ENCODE peak calls at places on chromosome X, in five cellular contexts. One of them, this sample, is unnamed.

GRCh38 chrX:107628662-107629532 is 587 bp downstream of the PRPS1 start:
- DNase-seq in nephron progenitor cell: peak; percentile 15
- DNase-seq in left lung: peak; percentile 34
- DNase-seq in breast epithelium: no peak
- DNase-seq in esophagus squamous epithelium: no peak
- DNase-seq in this sample: no peak

GRCh38 chrX:16207631-16208030 is 40.4 kb downstream of the MAGEB17 start:
- DNase-seq in breast epithelium: no peak
- DNase-seq in esophagus squamous epithelium: no peak
- DNase-seq in left lung: no peak
- DNase-seq in nephron progenitor cell: no peak
- DNase-seq in this sample: no peak

GRCh38 chrX:10450229-10450958 is 170.0 kb downstream of the MID1 start:
- DNase-seq in nephron progenitor cell: no peak
- DNase-seq in left lung: no peak
- DNase-seq in breast epithelium: no peak
- DNase-seq in esophagus squamous epithelium: no peak
- DNase-seq in this sample: no peak

GRCh38 chrX:54785901-54786300 is 12.2 kb downstream of the ITIH6 start:
- DNase-seq in breast epithelium: no peak
- DNase-seq in esophagus squamous epithelium: no peak
- DNase-seq in left lung: no peak
- DNase-seq in nephron progenitor cell: no peak
- DNase-seq in this sample: no peak

GRCh38 chrX:137695405-137695804 is 129.5 kb downstream of the ZIC3 start:
- DNase-seq in nephron progenitor cell: no peak
- DNase-seq in esophagus squamous epithelium: no peak
- DNase-seq in breast epithelium: no peak
- DNase-seq in left lung: no peak
- DNase-seq in this sample: no peak

GRCh38 chrX:74370482-74370881 is 50.8 kb upstream of the SLC16A2 start:
- DNase-seq in nephron progenitor cell: no peak
- DNase-seq in left lung: no peak
- DNase-seq in esophagus squamous epithelium: no peak
- DNase-seq in breast epithelium: no peak
- DNase-seq in this sample: no peak

GRCh38 chrX:109997786-109998452 is 5.0 kb upstream of the TMEM164 start:
- DNase-seq in breast epithelium: no peak
- DNase-seq in nephron progenitor cell: no peak
- DNase-seq in esophagus squamous epithelium: no peak
- DNase-seq in left lung: no peak
- DNase-seq in this sample: no peak

GRCh38 chrX:24231780-24232179 is 82.1 kb downstream of the SUPT20HL2 start:
- DNase-seq in breast epithelium: no peak
- DNase-seq in esophagus squamous epithelium: no peak
- DNase-seq in left lung: no peak
- DNase-seq in nephron progenitor cell: no peak
- DNase-seq in this sample: no peak

GRCh38 chrX:42746606-42747005 is 31.4 kb downstream of the PPP1R2C start:
- DNase-seq in left lung: no peak
- DNase-seq in nephron progenitor cell: no peak
- DNase-seq in esophagus squamous epithelium: no peak
- DNase-seq in breast epithelium: no peak
- DNase-seq in this sample: no peak

GRCh38 chrX:120517936-120518335 is 42.8 kb downstream of the CUL4B start:
- DNase-seq in nephron progenitor cell: no peak
- DNase-seq in left lung: no peak
- DNase-seq in breast epithelium: no peak
- DNase-seq in esophagus squamous epithelium: no peak
- DNase-seq in this sample: no peak

GRCh38 chrX:104370089-104370488 is 115.4 kb upstream of the ESX1 start:
- DNase-seq in breast epithelium: peak; percentile 38
- DNase-seq in nephron progenitor cell: no peak
- DNase-seq in left lung: no peak
- DNase-seq in esophagus squamous epithelium: no peak
- DNase-seq in this sample: no peak

GRCh38 chrX:23631136-23631535 is 36.2 kb upstream of the PRDX4 start:
- DNase-seq in esophagus squamous epithelium: no peak
- DNase-seq in nephron progenitor cell: no peak
- DNase-seq in breast epithelium: no peak
- DNase-seq in left lung: no peak
- DNase-seq in this sample: no peak

GRCh38 chrX:123036401-123036800 is 147.7 kb upstream of the GRIA3 start:
- DNase-seq in nephron progenitor cell: no peak
- DNase-seq in breast epithelium: no peak
- DNase-seq in esophagus squamous epithelium: no peak
- DNase-seq in left lung: no peak
- DNase-seq in this sample: no peak

GRCh38 chrX:30141966-30142365 is 73.4 kb upstream of the MAGEB2 start:
- DNase-seq in breast epithelium: no peak
- DNase-seq in esophagus squamous epithelium: no peak
- DNase-seq in nephron progenitor cell: peak; percentile 30
- DNase-seq in left lung: no peak
- DNase-seq in this sample: no peak

GRCh38 chrX:103376979-103377324 is 614 bp downstream of the BEX3 start:
- DNase-seq in esophagus squamous epithelium: no peak
- DNase-seq in left lung: no peak
- DNase-seq in nephron progenitor cell: peak; percentile 39
- DNase-seq in breast epithelium: no peak
- DNase-seq in this sample: peak; percentile 70

GRCh38 chrX:122941801-122942200 is 242.3 kb upstream of the GRIA3 start:
- DNase-seq in breast epithelium: no peak
- DNase-seq in left lung: no peak
- DNase-seq in nephron progenitor cell: no peak
- DNase-seq in esophagus squamous epithelium: no peak
- DNase-seq in this sample: no peak

GRCh38 chrX:36957425-36958328 is 50.5 kb upstream of the FAM47C start:
- DNase-seq in left lung: peak; percentile 37
- DNase-seq in nephron progenitor cell: peak; percentile 61
- DNase-seq in esophagus squamous epithelium: no peak
- DNase-seq in breast epithelium: no peak
- DNase-seq in this sample: no peak

GRCh38 chrX:136920001-136920400 is 39.5 kb upstream of the RBMX start:
- DNase-seq in breast epithelium: no peak
- DNase-seq in left lung: no peak
- DNase-seq in nephron progenitor cell: no peak
- DNase-seq in esophagus squamous epithelium: no peak
- DNase-seq in this sample: no peak

GRCh38 chrX:13855689-13856425 is 39.0 kb upstream of the GPM6B start:
- DNase-seq in breast epithelium: no peak
- DNase-seq in left lung: no peak
- DNase-seq in nephron progenitor cell: no peak
- DNase-seq in esophagus squamous epithelium: no peak
- DNase-seq in this sample: no peak

GRCh38 chrX:17919896-17920446 is 58.9 kb upstream of the RAI2 start:
- DNase-seq in nephron progenitor cell: no peak
- DNase-seq in esophagus squamous epithelium: no peak
- DNase-seq in left lung: no peak
- DNase-seq in breast epithelium: no peak
- DNase-seq in this sample: no peak

GRCh38 chrX:106612403-106612789 is 618 bp downstream of the RADX start:
- DNase-seq in esophagus squamous epithelium: no peak
- DNase-seq in nephron progenitor cell: no peak
- DNase-seq in breast epithelium: no peak
- DNase-seq in left lung: no peak
- DNase-seq in this sample: no peak

GRCh38 chrX:125709532-125709931 is 389.9 kb downstream of the TEX13C start:
- DNase-seq in nephron progenitor cell: no peak
- DNase-seq in left lung: no peak
- DNase-seq in esophagus squamous epithelium: no peak
- DNase-seq in breast epithelium: no peak
- DNase-seq in this sample: no peak

GRCh38 chrX:24026403-24026801 is 584 bp downstream of the KLHL15 start:
- DNase-seq in nephron progenitor cell: no peak
- DNase-seq in left lung: no peak
- DNase-seq in esophagus squamous epithelium: no peak
- DNase-seq in breast epithelium: no peak
- DNase-seq in this sample: no peak

GRCh38 chrX:18696653-18697052 is 10.8 kb upstream of the PPEF1 start:
- DNase-seq in nephron progenitor cell: no peak
- DNase-seq in esophagus squamous epithelium: no peak
- DNase-seq in breast epithelium: no peak
- DNase-seq in left lung: no peak
- DNase-seq in this sample: no peak

GRCh38 chrX:68708503-68709290 is 61.2 kb downstream of the STARD8 start:
- DNase-seq in left lung: no peak
- DNase-seq in esophagus squamous epithelium: no peak
- DNase-seq in nephron progenitor cell: no peak
- DNase-seq in breast epithelium: no peak
- DNase-seq in this sample: no peak

GRCh38 chrX:133475953-133476352 is 60.7 kb upstream of the GPC4 start:
- DNase-seq in esophagus squamous epithelium: no peak
- DNase-seq in breast epithelium: no peak
- DNase-seq in nephron progenitor cell: no peak
- DNase-seq in left lung: no peak
- DNase-seq in this sample: no peak

GRCh38 chrX:27660878-27661277 is 70.7 kb downstream of the DCAF8L2 start:
- DNase-seq in left lung: no peak
- DNase-seq in esophagus squamous epithelium: no peak
- DNase-seq in breast epithelium: no peak
- DNase-seq in nephron progenitor cell: no peak
- DNase-seq in this sample: no peak

GRCh38 chrX:121958886-121959285 is 911.5 kb downstream of the GLUD2 start:
- DNase-seq in esophagus squamous epithelium: no peak
- DNase-seq in breast epithelium: no peak
- DNase-seq in left lung: no peak
- DNase-seq in nephron progenitor cell: no peak
- DNase-seq in this sample: no peak

GRCh38 chrX:44953734-44954502 is 80.9 kb downstream of the KDM6A start:
- DNase-seq in esophagus squamous epithelium: no peak
- DNase-seq in nephron progenitor cell: peak; percentile 33
- DNase-seq in left lung: no peak
- DNase-seq in breast epithelium: no peak
- DNase-seq in this sample: no peak

GRCh38 chrX:44954562-44954961 is 81.6 kb downstream of the KDM6A start:
- DNase-seq in breast epithelium: no peak
- DNase-seq in nephron progenitor cell: no peak
- DNase-seq in left lung: no peak
- DNase-seq in esophagus squamous epithelium: no peak
- DNase-seq in this sample: no peak

GRCh38 chrX:44962944-44963343 is 90.0 kb downstream of the KDM6A start:
- DNase-seq in breast epithelium: no peak
- DNase-seq in nephron progenitor cell: no peak
- DNase-seq in esophagus squamous epithelium: no peak
- DNase-seq in left lung: no peak
- DNase-seq in this sample: no peak

GRCh38 chrX:44961817-44962607 is 89.0 kb downstream of the KDM6A start:
- DNase-seq in esophagus squamous epithelium: no peak
- DNase-seq in left lung: no peak
- DNase-seq in nephron progenitor cell: no peak
- DNase-seq in breast epithelium: no peak
- DNase-seq in this sample: no peak

DNA sequence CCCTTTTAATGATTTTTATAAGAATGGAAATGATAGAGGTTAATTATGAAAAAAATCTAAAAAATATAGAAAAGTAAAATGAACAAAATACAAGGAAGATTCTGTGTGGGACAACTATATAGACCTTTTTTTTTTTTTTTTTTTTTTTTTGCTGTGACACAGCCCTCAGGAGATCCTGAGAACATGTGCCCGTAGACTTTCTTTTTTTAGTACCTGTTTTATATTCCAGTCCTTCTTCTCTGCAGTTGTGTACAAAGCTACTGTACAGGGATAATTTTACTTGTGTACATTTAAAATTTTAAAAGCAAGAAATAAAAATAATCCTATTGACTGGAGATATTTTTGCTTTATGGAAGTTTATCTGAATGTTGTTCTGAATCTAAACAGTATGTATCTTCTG is 85.5 kb downstream of the KDM6A start:
- DNase-seq in esophagus squamous epithelium: no peak
- DNase-seq in breast epithelium: no peak
- DNase-seq in nephron progenitor cell: no peak
- DNase-seq in left lung: no peak
- DNase-seq in this sample: no peak
- TF ChIP-seq CTCF in esophagus squamous epithelium: no peak
- TF ChIP-seq CTCF in breast epithelium: no peak
- TF ChIP-seq CTCF in nephron progenitor cell: no peak
- TF ChIP-seq CTCF in left lung: no peak
- TF ChIP-seq CTCF in this sample: no peak

GRCh38 chrX:80573275-80573674 is 153.0 kb downstream of the TENT5D start:
- DNase-seq in breast epithelium: no peak
- DNase-seq in left lung: no peak
- DNase-seq in esophagus squamous epithelium: no peak
- DNase-seq in nephron progenitor cell: no peak
- DNase-seq in this sample: no peak

GRCh38 chrX:80572636-80573035 is 152.4 kb downstream of the TENT5D start:
- DNase-seq in nephron progenitor cell: no peak
- DNase-seq in esophagus squamous epithelium: no peak
- DNase-seq in left lung: no peak
- DNase-seq in breast epithelium: no peak
- DNase-seq in this sample: no peak

GRCh38 chrX:80576267-80576666 is 156.0 kb downstream of the TENT5D start:
- DNase-seq in nephron progenitor cell: no peak
- DNase-seq in left lung: no peak
- DNase-seq in breast epithelium: no peak
- DNase-seq in esophagus squamous epithelium: no peak
- DNase-seq in this sample: no peak

GRCh38 chrX:80576815-80577533 is 156.7 kb downstream of the TENT5D start:
- DNase-seq in nephron progenitor cell: no peak
- DNase-seq in breast epithelium: no peak
- DNase-seq in left lung: no peak
- DNase-seq in esophagus squamous epithelium: no peak
- DNase-seq in this sample: no peak

GRCh38 chrX:80578518-80579105 is 158.4 kb downstream of the TENT5D start:
- DNase-seq in breast epithelium: no peak
- DNase-seq in nephron progenitor cell: no peak
- DNase-seq in esophagus squamous epithelium: no peak
- DNase-seq in left lung: no peak
- DNase-seq in this sample: no peak
- TF ChIP-seq CTCF in breast epithelium: no peak
- TF ChIP-seq CTCF in nephron progenitor cell: peak; percentile 52
- TF ChIP-seq CTCF in esophagus squamous epithelium: no peak
- TF ChIP-seq CTCF in left lung: peak; percentile 15
- TF ChIP-seq CTCF in this sample: peak; percentile 69

DNA sequence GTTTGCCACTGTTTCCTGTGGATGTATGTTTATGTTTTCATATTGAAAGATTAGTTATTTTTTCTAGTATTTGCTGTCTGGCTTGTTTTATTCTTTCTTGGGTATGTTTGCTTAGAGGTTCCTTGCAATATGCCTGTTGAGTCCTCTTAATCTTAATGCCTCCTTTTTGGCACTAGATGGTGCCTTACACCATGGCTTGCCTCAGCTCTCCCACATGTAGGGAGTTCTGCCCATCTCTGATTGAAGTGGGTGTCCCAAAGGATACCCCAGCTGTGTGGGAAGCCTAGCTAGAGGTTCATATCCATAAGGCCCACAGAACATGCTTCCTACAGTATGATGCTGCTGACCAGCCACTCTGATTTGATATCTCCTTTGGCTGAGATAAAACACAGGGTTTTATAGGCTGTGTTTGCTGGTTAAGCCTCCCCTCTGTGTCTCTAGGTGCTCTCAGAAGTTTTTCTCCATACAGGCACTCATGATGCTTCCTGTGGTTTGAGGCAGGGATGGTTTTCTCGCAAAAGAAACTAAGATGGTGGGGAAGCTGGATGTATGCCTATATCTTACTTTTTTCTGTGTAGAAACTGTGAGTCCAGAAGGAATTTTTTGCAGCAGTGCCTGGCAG is 162.4 kb downstream of the ASB9 start:
- DNase-seq in nephron progenitor cell: no peak
- DNase-seq in breast epithelium: no peak
- DNase-seq in left lung: no peak
- DNase-seq in esophagus squamous epithelium: no peak
- DNase-seq in this sample: no peak
- TF ChIP-seq CTCF in nephron progenitor cell: no peak
- TF ChIP-seq CTCF in breast epithelium: no peak
- TF ChIP-seq CTCF in left lung: no peak
- TF ChIP-seq CTCF in esophagus squamous epithelium: no peak
- TF ChIP-seq CTCF in this sample: no peak

GRCh38 chrX:153689654-153690465 is 2.1 kb downstream of the SLC6A8 start:
- DNase-seq in left lung: no peak
- DNase-seq in breast epithelium: no peak
- DNase-seq in esophagus squamous epithelium: no peak
- DNase-seq in nephron progenitor cell: no peak
- DNase-seq in this sample: no peak
- TF ChIP-seq CTCF in left lung: no peak
- TF ChIP-seq CTCF in breast epithelium: no peak
- TF ChIP-seq CTCF in esophagus squamous epithelium: no peak
- TF ChIP-seq CTCF in nephron progenitor cell: peak; percentile 13
- TF ChIP-seq CTCF in this sample: peak; percentile 59